ENCODE peak calls at places on chromosomes 11 and 22, in four cellular contexts. U is astrocyte, Q is NT2/D1, D is colonic mucosa. M is an unnamed sample. For H3K4me1, the result is how much of the 10 kb centered on the place peaks cover.

GRCh38 chr11:129278586-129279319 is 86.6 kb upstream of the ARHGAP32 start:
- DNase-seq in U (no peak), Q (no peak), D (no peak), M (peak)

GRCh38 chr11:126919147-126919823 is 81.3 kb downstream of the KIRREL3 start:
- DNase-seq in U (no peak), Q (no peak), D (no peak), M (peak)

GRCh38 chr11:34358258-34358665 is 452 bp upstream of the ABTB2 start:
- DNase-seq in U (peak), Q (no peak), D (peak), M (peak)

GRCh38 chr11:290621-291231 is 1.8 kb downstream of the PGGHG start:
- DNase-seq in U (no peak), Q (no peak), D (no peak), M (no peak)

GRCh38 chr11:12377106-12377823 is at the start of gene PARVA:
- DNase-seq in U (peak), Q (peak), D (peak), M (peak)

GRCh38 chr22:48939441-48940265 is 888.0 kb downstream of the BRD1 start:
- DNase-seq in U (no peak), Q (no peak), D (peak), M (no peak)

GRCh38 chr22:37601540-37602442 is 6.8 kb upstream of the GGA1 start:
- DNase-seq in U (peak), Q (peak), D (peak), M (peak)

GRCh38 chr11:128632151-128632791 is 44.9 kb upstream of the ETS1 start:
- DNase-seq in U (peak), Q (peak), D (no peak), M (peak)

GRCh38 chr11:65500262-65501004 is 1.6 kb downstream of the MALAT1 start:
- DNase-seq in U (peak), Q (no peak), D (peak), M (no peak)

GRCh38 chr22:29520851-29521250 is 32.7 kb downstream of the THOC5 start:
- DNase-seq in U (peak), Q (no peak), D (no peak), M (peak)

GRCh38 chr11:65611758-65612603 is 2.0 kb downstream of the MAP3K11 start:
- DNase-seq in U (no peak), Q (no peak), D (no peak), M (no peak)

GRCh38 chr11:132590986-132591385 is 941.3 kb downstream of the OPCML start:
- DNase-seq in U (no peak), Q (no peak), D (no peak), M (no peak)

GRCh38 chr11:65041206-65042035 is at the start of gene SAC3D1:
- DNase-seq in U (peak), Q (peak), D (no peak), M (peak)

GRCh38 chr11:122069946-122070345 is 46.1 kb downstream of the BLID start:
- DNase-seq in U (peak), Q (peak), D (no peak), M (peak)

GRCh38 chr22:42949159-42949558 is 65.8 kb downstream of the PACSIN2 start:
- DNase-seq in U (peak), Q (no peak), D (no peak), M (no peak)

DNA sequence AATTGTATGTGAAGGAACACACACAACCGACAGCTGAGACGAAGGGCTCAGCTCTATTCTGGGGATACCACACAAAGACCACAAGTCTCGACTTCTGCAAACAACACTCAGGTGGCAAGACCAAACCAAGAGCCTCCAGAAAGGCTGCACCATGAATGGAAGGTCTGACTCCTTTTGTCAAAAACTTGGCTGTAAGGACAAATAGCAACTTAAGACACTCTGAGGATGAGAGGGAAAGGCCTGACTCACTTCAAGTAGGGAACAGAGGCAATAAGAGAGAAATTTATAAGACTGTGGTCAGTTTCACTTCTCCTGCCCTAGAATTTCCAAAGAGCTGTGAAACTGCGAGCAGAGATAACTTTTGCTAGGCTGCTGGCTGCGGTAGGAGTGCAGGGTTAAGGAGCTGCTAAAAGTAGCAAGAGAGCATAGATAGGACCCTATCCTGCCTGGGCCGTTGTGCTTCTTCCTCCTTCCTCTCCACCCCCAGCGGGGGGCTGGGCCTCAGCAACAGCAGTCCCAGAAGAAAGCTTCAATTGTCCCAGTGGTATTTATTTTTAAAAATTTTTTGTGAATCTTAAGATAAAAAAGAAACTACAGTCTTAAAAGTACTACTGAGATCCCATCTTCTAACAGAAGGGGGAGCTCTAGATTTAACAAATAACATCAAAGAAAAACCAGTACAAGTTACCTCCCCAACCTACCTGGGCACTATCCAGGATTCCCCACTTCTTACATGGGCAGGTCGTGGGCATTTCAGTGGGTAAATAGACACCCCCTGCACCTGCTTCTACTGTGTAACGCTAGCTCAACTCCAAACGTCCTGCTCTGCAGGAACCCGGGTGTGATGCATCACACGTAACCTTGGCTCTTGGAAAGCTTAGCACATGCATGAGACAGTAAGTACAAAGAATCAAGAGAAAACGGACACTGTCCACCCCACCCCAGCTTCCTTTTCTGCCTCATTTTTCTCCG is 66.4 kb downstream of the SGSM3 start:
- DNase-seq in U (peak), Q (peak), D (no peak), M (peak)
- H3K4me3 ChIP-seq in U (no peak), Q (no peak), D (no peak), M (peak)

GRCh38 chr11:130673698-130674097 is 225.3 kb downstream of the ADAMTS15 start:
- DNase-seq in U (no peak), Q (no peak), D (no peak), M (no peak)
- H3K4me1 ChIP-seq in U (half or more), Q (under half), D (under half), M (under half)

GRCh38 chr11:47593934-47594855 is at the start of gene C1QTNF4:
- DNase-seq in U (no peak), Q (no peak), D (no peak), M (no peak)
- H3K4me3 ChIP-seq in U (peak), Q (peak), D (no peak), M (peak)

GRCh38 chr11:76669901-76670474 is 559 bp downstream of the LRRC32 start:
- DNase-seq in U (peak), Q (no peak), D (peak), M (peak)

GRCh38 chr11:76666830-76667229 is 3.7 kb downstream of the LRRC32 start:
- DNase-seq in U (no peak), Q (no peak), D (no peak), M (no peak)

GRCh38 chr11:76667271-76667818 is 3.2 kb downstream of the LRRC32 start:
- DNase-seq in U (no peak), Q (no peak), D (no peak), M (no peak)

GRCh38 chr11:76667856-76668255 is 2.7 kb downstream of the LRRC32 start:
- DNase-seq in U (no peak), Q (no peak), D (no peak), M (no peak)

GRCh38 chr11:76668362-76669155 is 2.0 kb downstream of the LRRC32 start:
- DNase-seq in U (no peak), Q (no peak), D (no peak), M (no peak)
- H3K4me1 ChIP-seq in U (under half), Q (under half), D (under half), M (under half)

M was measured in cardiac muscle cell.